ENCODE peak calls at places on chromosomes 7 and 10, in six cellular contexts. One of them, this sample, is unnamed.

GRCh38 chr7:80453699-80454340 is 58.0 kb downstream of the GNAT3 start:
- DNase-seq in NB4: peak; percentile 52
- DNase-seq in Kasumi-1: peak; percentile 50
- DNase-seq in retinal pigment epithelial cell: no peak
- DNase-seq in activated CD4-positive, alpha-beta T cell treated with anti-CD3 and anti-CD28 coated beads, Interleukin-2, amount 50 U/mL, for 48 hours: no peak
- DNase-seq in AG09309: no peak
- DNase-seq in this sample: no peak

GRCh38 chr7:57404343-57404966 is 45.5 kb upstream of the ZNF716 start:
- DNase-seq in NB4: peak; percentile 0
- DNase-seq in Kasumi-1: no peak
- DNase-seq in retinal pigment epithelial cell: no peak
- DNase-seq in activated CD4-positive, alpha-beta T cell treated with anti-CD3 and anti-CD28 coated beads, Interleukin-2, amount 50 U/mL, for 48 hours: no peak
- DNase-seq in AG09309: no peak
- DNase-seq in this sample: no peak

GRCh38 chr7:43619213-43620012 is 36.5 kb downstream of the STK17A start:
- DNase-seq in NB4: no peak
- DNase-seq in Kasumi-1: no peak
- DNase-seq in retinal pigment epithelial cell: no peak
- DNase-seq in activated CD4-positive, alpha-beta T cell treated with anti-CD3 and anti-CD28 coated beads, Interleukin-2, amount 50 U/mL, for 48 hours: no peak
- DNase-seq in AG09309: no peak
- DNase-seq in this sample: no peak

GRCh38 chr7:111210996-111211395 is 120.1 kb downstream of the LRRN3 start:
- DNase-seq in NB4: no peak
- DNase-seq in Kasumi-1: no peak
- DNase-seq in retinal pigment epithelial cell: no peak
- DNase-seq in activated CD4-positive, alpha-beta T cell treated with anti-CD3 and anti-CD28 coated beads, Interleukin-2, amount 50 U/mL, for 48 hours: no peak
- DNase-seq in AG09309: peak; percentile 85
- DNase-seq in this sample: no peak

GRCh38 chr10:104321226-104321625 is 17.0 kb downstream of the ITPRIP start:
- DNase-seq in NB4: no peak
- DNase-seq in Kasumi-1: no peak
- DNase-seq in retinal pigment epithelial cell: no peak
- DNase-seq in activated CD4-positive, alpha-beta T cell treated with anti-CD3 and anti-CD28 coated beads, Interleukin-2, amount 50 U/mL, for 48 hours: no peak
- DNase-seq in AG09309: no peak
- DNase-seq in this sample: no peak

GRCh38 chr10:8485032-8485431 is 430.5 kb downstream of the GATA3 start:
- DNase-seq in NB4: peak; percentile 0
- DNase-seq in Kasumi-1: no peak
- DNase-seq in retinal pigment epithelial cell: no peak
- DNase-seq in activated CD4-positive, alpha-beta T cell treated with anti-CD3 and anti-CD28 coated beads, Interleukin-2, amount 50 U/mL, for 48 hours: no peak
- DNase-seq in AG09309: no peak
- DNase-seq in this sample: no peak

GRCh38 chr7:75951506-75951905 is 36.6 kb downstream of the POR start:
- DNase-seq in NB4: peak; percentile 88
- DNase-seq in Kasumi-1: peak; percentile 65
- DNase-seq in retinal pigment epithelial cell: no peak
- DNase-seq in activated CD4-positive, alpha-beta T cell treated with anti-CD3 and anti-CD28 coated beads, Interleukin-2, amount 50 U/mL, for 48 hours: no peak
- DNase-seq in AG09309: peak; percentile 46
- DNase-seq in this sample: no peak

GRCh38 chr10:58070964-58071363 is 196.7 kb downstream of the IPMK start:
- DNase-seq in NB4: no peak
- DNase-seq in Kasumi-1: no peak
- DNase-seq in retinal pigment epithelial cell: no peak
- DNase-seq in activated CD4-positive, alpha-beta T cell treated with anti-CD3 and anti-CD28 coated beads, Interleukin-2, amount 50 U/mL, for 48 hours: no peak
- DNase-seq in AG09309: no peak
- DNase-seq in this sample: no peak

GRCh38 chr7:120857558-120858298 is at the start of gene TSPAN12:
- DNase-seq in NB4: peak; percentile 69
- DNase-seq in Kasumi-1: peak; percentile 51
- DNase-seq in retinal pigment epithelial cell: peak; percentile 30
- DNase-seq in activated CD4-positive, alpha-beta T cell treated with anti-CD3 and anti-CD28 coated beads, Interleukin-2, amount 50 U/mL, for 48 hours: peak; percentile 42
- DNase-seq in AG09309: no peak
- DNase-seq in this sample: peak; percentile 42

GRCh38 chr7:80770675-80771081 is 132.2 kb downstream of the CD36 start:
- DNase-seq in NB4: peak; percentile 8
- DNase-seq in Kasumi-1: no peak
- DNase-seq in retinal pigment epithelial cell: no peak
- DNase-seq in activated CD4-positive, alpha-beta T cell treated with anti-CD3 and anti-CD28 coated beads, Interleukin-2, amount 50 U/mL, for 48 hours: no peak
- DNase-seq in AG09309: no peak
- DNase-seq in this sample: no peak

GRCh38 chr10:29980084-29980483 is 79.3 kb downstream of the JCAD start:
- DNase-seq in NB4: no peak
- DNase-seq in Kasumi-1: no peak
- DNase-seq in retinal pigment epithelial cell: no peak
- DNase-seq in activated CD4-positive, alpha-beta T cell treated with anti-CD3 and anti-CD28 coated beads, Interleukin-2, amount 50 U/mL, for 48 hours: no peak
- DNase-seq in AG09309: no peak
- DNase-seq in this sample: no peak

GRCh38 chr7:106999023-106999422 is 45.5 kb upstream of the PRKAR2B start:
- DNase-seq in NB4: peak; percentile 62
- DNase-seq in Kasumi-1: no peak
- DNase-seq in retinal pigment epithelial cell: no peak
- DNase-seq in activated CD4-positive, alpha-beta T cell treated with anti-CD3 and anti-CD28 coated beads, Interleukin-2, amount 50 U/mL, for 48 hours: no peak
- DNase-seq in AG09309: no peak
- DNase-seq in this sample: no peak

GRCh38 chr10:49110684-49111319 is 4.5 kb downstream of the VSTM4 start:
- DNase-seq in NB4: no peak
- DNase-seq in Kasumi-1: no peak
- DNase-seq in retinal pigment epithelial cell: no peak
- DNase-seq in activated CD4-positive, alpha-beta T cell treated with anti-CD3 and anti-CD28 coated beads, Interleukin-2, amount 50 U/mL, for 48 hours: no peak
- DNase-seq in AG09309: no peak
- DNase-seq in this sample: no peak

GRCh38 chr7:81908220-81908619 is 138.4 kb upstream of the HGF start:
- DNase-seq in NB4: no peak
- DNase-seq in Kasumi-1: no peak
- DNase-seq in retinal pigment epithelial cell: no peak
- DNase-seq in activated CD4-positive, alpha-beta T cell treated with anti-CD3 and anti-CD28 coated beads, Interleukin-2, amount 50 U/mL, for 48 hours: no peak
- DNase-seq in AG09309: no peak
- DNase-seq in this sample: no peak

GRCh38 chr7:93442478-93443224 is 131.9 kb downstream of the CALCR start:
- DNase-seq in NB4: peak; percentile 59
- DNase-seq in Kasumi-1: peak; percentile 60
- DNase-seq in retinal pigment epithelial cell: no peak
- DNase-seq in activated CD4-positive, alpha-beta T cell treated with anti-CD3 and anti-CD28 coated beads, Interleukin-2, amount 50 U/mL, for 48 hours: peak; percentile 32
- DNase-seq in AG09309: no peak
- DNase-seq in this sample: peak; percentile 8

GRCh38 chr10:76969366-76969990 is 668.1 kb downstream of the KCNMA1 start:
- DNase-seq in NB4: no peak
- DNase-seq in Kasumi-1: no peak
- DNase-seq in retinal pigment epithelial cell: no peak
- DNase-seq in activated CD4-positive, alpha-beta T cell treated with anti-CD3 and anti-CD28 coated beads, Interleukin-2, amount 50 U/mL, for 48 hours: no peak
- DNase-seq in AG09309: no peak
- DNase-seq in this sample: no peak

GRCh38 chr7:158245724-158246041 is 341.9 kb downstream of the PTPRN2 start:
- DNase-seq in NB4: no peak
- DNase-seq in Kasumi-1: no peak
- DNase-seq in retinal pigment epithelial cell: no peak
- DNase-seq in activated CD4-positive, alpha-beta T cell treated with anti-CD3 and anti-CD28 coated beads, Interleukin-2, amount 50 U/mL, for 48 hours: no peak
- DNase-seq in AG09309: no peak
- DNase-seq in this sample: no peak

GRCh38 chr10:154348-154747 is 19.1 kb downstream of the ZMYND11 start:
- DNase-seq in NB4: no peak
- DNase-seq in Kasumi-1: no peak
- DNase-seq in retinal pigment epithelial cell: no peak
- DNase-seq in activated CD4-positive, alpha-beta T cell treated with anti-CD3 and anti-CD28 coated beads, Interleukin-2, amount 50 U/mL, for 48 hours: no peak
- DNase-seq in AG09309: no peak
- DNase-seq in this sample: no peak

GRCh38 chr7:81583882-81584533 is 185.8 kb downstream of the HGF start:
- DNase-seq in NB4: peak; percentile 44
- DNase-seq in Kasumi-1: no peak
- DNase-seq in retinal pigment epithelial cell: no peak
- DNase-seq in activated CD4-positive, alpha-beta T cell treated with anti-CD3 and anti-CD28 coated beads, Interleukin-2, amount 50 U/mL, for 48 hours: no peak
- DNase-seq in AG09309: no peak
- DNase-seq in this sample: no peak

GRCh38 chr7:47535033-47535703 is 46.7 kb downstream of the TNS3 start:
- DNase-seq in NB4: no peak
- DNase-seq in Kasumi-1: no peak
- DNase-seq in retinal pigment epithelial cell: no peak
- DNase-seq in activated CD4-positive, alpha-beta T cell treated with anti-CD3 and anti-CD28 coated beads, Interleukin-2, amount 50 U/mL, for 48 hours: no peak
- DNase-seq in AG09309: no peak
- DNase-seq in this sample: no peak

GRCh38 chr10:129951251-129951808 is 12.7 kb downstream of the EBF3 start:
- DNase-seq in NB4: no peak
- DNase-seq in Kasumi-1: no peak
- DNase-seq in retinal pigment epithelial cell: no peak
- DNase-seq in activated CD4-positive, alpha-beta T cell treated with anti-CD3 and anti-CD28 coated beads, Interleukin-2, amount 50 U/mL, for 48 hours: no peak
- DNase-seq in AG09309: no peak
- DNase-seq in this sample: no peak

GRCh38 chr10:71079761-71080380 is 132.5 kb upstream of the UNC5B start:
- DNase-seq in NB4: no peak
- DNase-seq in Kasumi-1: no peak
- DNase-seq in retinal pigment epithelial cell: no peak
- DNase-seq in activated CD4-positive, alpha-beta T cell treated with anti-CD3 and anti-CD28 coated beads, Interleukin-2, amount 50 U/mL, for 48 hours: no peak
- DNase-seq in AG09309: no peak
- DNase-seq in this sample: no peak

GRCh38 chr10:101135151-101136006 is 4.3 kb downstream of the TLX1 start:
- DNase-seq in NB4: peak; percentile 62
- DNase-seq in Kasumi-1: peak; percentile 69
- DNase-seq in retinal pigment epithelial cell: no peak
- DNase-seq in activated CD4-positive, alpha-beta T cell treated with anti-CD3 and anti-CD28 coated beads, Interleukin-2, amount 50 U/mL, for 48 hours: no peak
- DNase-seq in AG09309: no peak
- DNase-seq in this sample: no peak

GRCh38 chr10:48253970-48254657 is 20.4 kb downstream of the FRMPD2 start:
- DNase-seq in NB4: no peak
- DNase-seq in Kasumi-1: no peak
- DNase-seq in retinal pigment epithelial cell: no peak
- DNase-seq in activated CD4-positive, alpha-beta T cell treated with anti-CD3 and anti-CD28 coated beads, Interleukin-2, amount 50 U/mL, for 48 hours: no peak
- DNase-seq in AG09309: peak; percentile 73
- DNase-seq in this sample: no peak

GRCh38 chr10:79022565-79023488 is 45.9 kb upstream of the ZMIZ1 start:
- DNase-seq in NB4: peak; percentile 58
- DNase-seq in Kasumi-1: no peak
- DNase-seq in retinal pigment epithelial cell: peak; percentile 34
- DNase-seq in activated CD4-positive, alpha-beta T cell treated with anti-CD3 and anti-CD28 coated beads, Interleukin-2, amount 50 U/mL, for 48 hours: no peak
- DNase-seq in AG09309: no peak
- DNase-seq in this sample: no peak

GRCh38 chr10:77737608-77738007 is 100.0 kb upstream of the KCNMA1 start:
- DNase-seq in NB4: no peak
- DNase-seq in Kasumi-1: no peak
- DNase-seq in retinal pigment epithelial cell: peak; percentile 82
- DNase-seq in activated CD4-positive, alpha-beta T cell treated with anti-CD3 and anti-CD28 coated beads, Interleukin-2, amount 50 U/mL, for 48 hours: no peak
- DNase-seq in AG09309: peak; percentile 80
- DNase-seq in this sample: no peak

GRCh38 chr10:102484021-102484420 is 18.5 kb downstream of the ACTR1A start:
- DNase-seq in NB4: no peak
- DNase-seq in Kasumi-1: no peak
- DNase-seq in retinal pigment epithelial cell: no peak
- DNase-seq in activated CD4-positive, alpha-beta T cell treated with anti-CD3 and anti-CD28 coated beads, Interleukin-2, amount 50 U/mL, for 48 hours: no peak
- DNase-seq in AG09309: no peak
- DNase-seq in this sample: no peak

GRCh38 chr7:29557954-29558353 is 5.7 kb upstream of the PRR15 start:
- DNase-seq in NB4: peak; percentile 75
- DNase-seq in Kasumi-1: no peak
- DNase-seq in retinal pigment epithelial cell: no peak
- DNase-seq in activated CD4-positive, alpha-beta T cell treated with anti-CD3 and anti-CD28 coated beads, Interleukin-2, amount 50 U/mL, for 48 hours: no peak
- DNase-seq in AG09309: no peak
- DNase-seq in this sample: no peak

GRCh38 chr7:22791204-22792158 is 31.2 kb downstream of the TOMM7 start:
- DNase-seq in NB4: no peak
- DNase-seq in Kasumi-1: no peak
- DNase-seq in retinal pigment epithelial cell: no peak
- DNase-seq in activated CD4-positive, alpha-beta T cell treated with anti-CD3 and anti-CD28 coated beads, Interleukin-2, amount 50 U/mL, for 48 hours: no peak
- DNase-seq in AG09309: no peak
- DNase-seq in this sample: no peak

GRCh38 chr10:28878236-28878970 is 201.1 kb downstream of the BAMBI start:
- DNase-seq in NB4: no peak
- DNase-seq in Kasumi-1: no peak
- DNase-seq in retinal pigment epithelial cell: no peak
- DNase-seq in activated CD4-positive, alpha-beta T cell treated with anti-CD3 and anti-CD28 coated beads, Interleukin-2, amount 50 U/mL, for 48 hours: no peak
- DNase-seq in AG09309: no peak
- DNase-seq in this sample: no peak

GRCh38 chr7:21454182-21454581 is 26.3 kb downstream of the SP4 start:
- DNase-seq in NB4: no peak
- DNase-seq in Kasumi-1: no peak
- DNase-seq in retinal pigment epithelial cell: no peak
- DNase-seq in activated CD4-positive, alpha-beta T cell treated with anti-CD3 and anti-CD28 coated beads, Interleukin-2, amount 50 U/mL, for 48 hours: no peak
- DNase-seq in AG09309: no peak
- DNase-seq in this sample: no peak

GRCh38 chr7:136114966-136115762 is 138.0 kb upstream of the MTPN start:
- DNase-seq in NB4: peak; percentile 70
- DNase-seq in Kasumi-1: peak; percentile 52
- DNase-seq in retinal pigment epithelial cell: peak; percentile 11
- DNase-seq in activated CD4-positive, alpha-beta T cell treated with anti-CD3 and anti-CD28 coated beads, Interleukin-2, amount 50 U/mL, for 48 hours: peak; percentile 67
- DNase-seq in AG09309: peak; percentile 11
- DNase-seq in this sample: peak; percentile 29

GRCh38 chr10:96636546-96636945 is 49.7 kb upstream of the TM9SF3 start:
- DNase-seq in NB4: no peak
- DNase-seq in Kasumi-1: no peak
- DNase-seq in retinal pigment epithelial cell: no peak
- DNase-seq in activated CD4-positive, alpha-beta T cell treated with anti-CD3 and anti-CD28 coated beads, Interleukin-2, amount 50 U/mL, for 48 hours: no peak
- DNase-seq in AG09309: no peak
- DNase-seq in this sample: no peak

GRCh38 chr7:47266131-47266706 is 315.7 kb downstream of the TNS3 start:
- DNase-seq in NB4: peak; percentile 88
- DNase-seq in Kasumi-1: peak; percentile 88
- DNase-seq in retinal pigment epithelial cell: no peak
- DNase-seq in activated CD4-positive, alpha-beta T cell treated with anti-CD3 and anti-CD28 coated beads, Interleukin-2, amount 50 U/mL, for 48 hours: peak; percentile 23
- DNase-seq in AG09309: no peak
- DNase-seq in this sample: peak; percentile 41

GRCh38 chr10:12391191-12391590 is 41.8 kb downstream of the CAMK1D start:
- DNase-seq in NB4: no peak
- DNase-seq in Kasumi-1: no peak
- DNase-seq in retinal pigment epithelial cell: no peak
- DNase-seq in activated CD4-positive, alpha-beta T cell treated with anti-CD3 and anti-CD28 coated beads, Interleukin-2, amount 50 U/mL, for 48 hours: no peak
- DNase-seq in AG09309: no peak
- DNase-seq in this sample: no peak